ENCODE peak calls at places on chromosome 18, in nine cellular contexts. V, R, H, J, A, Z, C, S and K are unnamed samples.

GRCh38 chr18:43442571-43442970 is 165.3 kb upstream of the SYT4 start:
- DNase-seq in V (no peak), A (no peak), R (peak), S (no peak), H (no peak), C (no peak), J (no peak), Z (no peak), K (no peak)

GRCh38 chr18:51195602-51196115 is 1.8 kb downstream of the MEX3C start:
- DNase-seq in J (no peak), H (peak), R (peak), V (peak), Z (peak), A (peak), S (no peak), C (peak), K (peak)

GRCh38 chr18:46163941-46164499 is 59.8 kb downstream of the HAUS1 start:
- DNase-seq in C (no peak), A (no peak), R (no peak), H (no peak), J (no peak), V (no peak), S (no peak), Z (no peak), K (no peak)

GRCh38 chr18:74255022-74255658 is 36.6 kb downstream of the CYB5A start:
- DNase-seq in V (no peak), S (no peak), J (no peak), R (no peak), A (no peak), C (no peak), Z (no peak), H (no peak), K (no peak)

GRCh38 chr18:55768255-55768654 is 180.3 kb upstream of the TCF4 start:
- DNase-seq in A (no peak), H (no peak), Z (no peak), V (no peak), R (no peak), J (no peak), C (no peak), S (no peak), K (no peak)

GRCh38 chr18:76670564-76671288 is 151.6 kb upstream of the ZNF236 start:
- DNase-seq in C (no peak), R (peak), J (no peak), A (no peak), S (no peak), H (no peak), Z (no peak), V (no peak), K (no peak)

GRCh38 chr18:57764087-57764486 is 39.0 kb downstream of the ATP8B1 start:
- DNase-seq in C (no peak), Z (no peak), J (no peak), V (no peak), H (no peak), S (no peak), R (no peak), A (no peak), K (no peak)

GRCh38 chr18:2104620-2105462 is 466.5 kb downstream of the METTL4 start:
- DNase-seq in H (no peak), V (peak), R (peak), J (peak), A (peak), C (peak), Z (peak), S (peak), K (no peak)

GRCh38 chr18:21454725-21455124 is 145.8 kb downstream of the ESCO1 start:
- DNase-seq in V (no peak), S (no peak), C (no peak), A (no peak), R (no peak), Z (no peak), H (no peak), J (no peak), K (no peak)